ENCODE peak calls at places on chromosome 15, in five cellular contexts. One of them, this sample, is unnamed. For H3K4me1, the result is how much of the 10 kb centered on the place peaks cover.

GRCh38 chr15:90165659-90166489 is 35.3 kb upstream of the SEMA4B start:
- DNase-seq in psoas muscle: peak
- DNase-seq in right lobe of liver: peak
- DNase-seq in Peyer's patch: peak
- DNase-seq in cardiac muscle cell: no peak
- DNase-seq in this sample: no peak

GRCh38 chr15:80694624-80695098 is 449 bp upstream of the ABHD17C start:
- DNase-seq in psoas muscle: peak
- DNase-seq in right lobe of liver: peak
- DNase-seq in Peyer's patch: no peak
- DNase-seq in cardiac muscle cell: peak
- DNase-seq in this sample: peak

GRCh38 chr15:31228980-31229826 is 97.4 kb upstream of the KLF13 start:
- DNase-seq in psoas muscle: no peak
- DNase-seq in right lobe of liver: peak
- DNase-seq in Peyer's patch: peak
- DNase-seq in cardiac muscle cell: peak
- DNase-seq in this sample: no peak

GRCh38 chr15:74451322-74451721 is 9.6 kb downstream of the UBL7 start:
- DNase-seq in psoas muscle: no peak
- DNase-seq in right lobe of liver: no peak
- DNase-seq in Peyer's patch: no peak
- DNase-seq in cardiac muscle cell: no peak
- DNase-seq in this sample: no peak

GRCh38 chr15:56342653-56343052 is 22.6 kb upstream of the TEX9 start:
- DNase-seq in psoas muscle: no peak
- DNase-seq in right lobe of liver: no peak
- DNase-seq in Peyer's patch: no peak
- DNase-seq in cardiac muscle cell: no peak
- DNase-seq in this sample: no peak

GRCh38 chr15:50907866-50908208 is 646 bp upstream of the AP4E1 start:
- DNase-seq in psoas muscle: no peak
- DNase-seq in right lobe of liver: no peak
- DNase-seq in Peyer's patch: peak
- DNase-seq in cardiac muscle cell: peak
- DNase-seq in this sample: peak

GRCh38 chr15:76546805-76547204 is 210.2 kb downstream of the ISL2 start:
- DNase-seq in psoas muscle: no peak
- DNase-seq in right lobe of liver: no peak
- DNase-seq in Peyer's patch: no peak
- DNase-seq in cardiac muscle cell: no peak
- DNase-seq in this sample: no peak

GRCh38 chr15:61141497-61142125 is 87.5 kb downstream of the RORA start:
- DNase-seq in psoas muscle: no peak
- DNase-seq in right lobe of liver: no peak
- DNase-seq in Peyer's patch: no peak
- DNase-seq in cardiac muscle cell: no peak
- DNase-seq in this sample: no peak

GRCh38 chr15:81531141-81531592 is 157.2 kb upstream of the TMC3 start:
- DNase-seq in psoas muscle: no peak
- DNase-seq in right lobe of liver: no peak
- DNase-seq in Peyer's patch: no peak
- DNase-seq in cardiac muscle cell: peak
- DNase-seq in this sample: no peak

GRCh38 chr15:75237316-75237982 is 20.7 kb upstream of the GOLGA6C start:
- DNase-seq in psoas muscle: peak
- DNase-seq in right lobe of liver: no peak
- DNase-seq in Peyer's patch: no peak
- DNase-seq in cardiac muscle cell: no peak
- DNase-seq in this sample: no peak

GRCh38 chr15:68849477-68849876 is 28.8 kb upstream of the ANP32A start:
- DNase-seq in psoas muscle: no peak
- DNase-seq in right lobe of liver: no peak
- DNase-seq in Peyer's patch: no peak
- DNase-seq in cardiac muscle cell: peak
- DNase-seq in this sample: no peak

GRCh38 chr15:96390986-96391385 is 60.5 kb downstream of the NR2F2 start:
- DNase-seq in psoas muscle: no peak
- DNase-seq in right lobe of liver: no peak
- DNase-seq in Peyer's patch: no peak
- DNase-seq in cardiac muscle cell: no peak
- DNase-seq in this sample: no peak

GRCh38 chr15:80834402-80834801 is 55.2 kb downstream of the CEMIP start:
- DNase-seq in psoas muscle: no peak
- DNase-seq in right lobe of liver: no peak
- DNase-seq in Peyer's patch: no peak
- DNase-seq in cardiac muscle cell: no peak
- DNase-seq in this sample: no peak

GRCh38 chr15:95932676-95933075 is 397.8 kb upstream of the NR2F2 start:
- DNase-seq in psoas muscle: no peak
- DNase-seq in right lobe of liver: no peak
- DNase-seq in Peyer's patch: no peak
- DNase-seq in cardiac muscle cell: no peak
- DNase-seq in this sample: no peak

GRCh38 chr15:92164327-92165000 is 229.2 kb upstream of the ST8SIA2 start:
- DNase-seq in psoas muscle: no peak
- DNase-seq in right lobe of liver: no peak
- DNase-seq in Peyer's patch: no peak
- DNase-seq in cardiac muscle cell: no peak
- DNase-seq in this sample: no peak

GRCh38 chr15:93066834-93067648 is 22.0 kb downstream of the RGMA start:
- DNase-seq in psoas muscle: no peak
- DNase-seq in right lobe of liver: no peak
- DNase-seq in Peyer's patch: no peak
- DNase-seq in cardiac muscle cell: no peak
- DNase-seq in this sample: no peak

GRCh38 chr15:96183020-96183926 is 147.2 kb upstream of the NR2F2 start:
- DNase-seq in psoas muscle: no peak
- DNase-seq in right lobe of liver: peak
- DNase-seq in Peyer's patch: no peak
- DNase-seq in cardiac muscle cell: no peak
- DNase-seq in this sample: no peak

GRCh38 chr15:33675246-33675645 is 293.1 kb upstream of the CHRM5 start:
- DNase-seq in psoas muscle: no peak
- DNase-seq in right lobe of liver: no peak
- DNase-seq in Peyer's patch: no peak
- DNase-seq in cardiac muscle cell: peak
- DNase-seq in this sample: no peak

GRCh38 chr15:73474785-73475184 is 31.8 kb downstream of the REC114 start:
- DNase-seq in psoas muscle: no peak
- DNase-seq in right lobe of liver: no peak
- DNase-seq in Peyer's patch: no peak
- DNase-seq in cardiac muscle cell: no peak
- DNase-seq in this sample: no peak

GRCh38 chr15:81157195-81157938 is 23.3 kb downstream of the CFAP161 start:
- DNase-seq in psoas muscle: no peak
- DNase-seq in right lobe of liver: no peak
- DNase-seq in Peyer's patch: no peak
- DNase-seq in cardiac muscle cell: no peak
- DNase-seq in this sample: no peak

GRCh38 chr15:59299919-59300617 is 72.6 kb downstream of the MYO1E start:
- DNase-seq in psoas muscle: peak
- DNase-seq in right lobe of liver: peak
- DNase-seq in Peyer's patch: peak
- DNase-seq in cardiac muscle cell: no peak
- DNase-seq in this sample: peak

GRCh38 chr15:75024102-75024636 is 779 bp downstream of the PPCDC start:
- DNase-seq in psoas muscle: no peak
- DNase-seq in right lobe of liver: no peak
- DNase-seq in Peyer's patch: no peak
- DNase-seq in cardiac muscle cell: peak
- DNase-seq in this sample: no peak

DNA sequence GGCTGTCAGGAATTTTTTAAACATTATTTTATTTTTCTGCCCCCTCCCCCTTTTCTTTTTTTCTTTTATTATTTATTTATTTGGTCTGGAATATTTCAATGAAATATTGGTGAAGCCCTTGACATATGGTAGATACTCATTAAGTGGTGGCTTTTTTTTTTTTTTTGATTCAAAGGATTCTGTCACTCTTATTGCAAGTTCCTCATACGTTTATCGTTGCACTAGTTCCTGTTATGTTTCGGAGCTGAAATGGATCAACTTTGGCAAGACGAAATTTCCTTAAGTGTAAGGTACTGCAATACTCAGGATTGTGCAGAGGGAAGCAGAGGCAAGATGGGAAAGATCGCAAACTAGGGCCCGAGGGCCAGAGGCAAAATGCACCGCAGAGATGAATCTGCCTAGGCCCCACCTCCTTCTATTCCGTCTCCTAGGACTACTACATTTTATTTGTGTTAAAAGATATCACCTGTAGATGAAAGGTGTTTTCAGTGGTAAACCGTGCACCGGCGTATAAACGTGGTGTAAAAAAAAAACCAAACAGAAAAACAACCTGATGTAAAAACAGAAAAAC is 402 bp downstream of the RNU6-1 start:
- DNase-seq in psoas muscle: no peak
- DNase-seq in right lobe of liver: no peak
- DNase-seq in Peyer's patch: no peak
- DNase-seq in cardiac muscle cell: no peak
- DNase-seq in this sample: peak
- H3K4me1 ChIP-seq in psoas muscle: under half
- H3K4me1 ChIP-seq in right lobe of liver: under half
- H3K4me1 ChIP-seq in Peyer's patch: under half
- H3K4me1 ChIP-seq in cardiac muscle cell: under half
- H3K4me1 ChIP-seq in this sample: under half

GRCh38 chr15:40038267-40038653 is 721 bp downstream of the SRP14 start:
- DNase-seq in psoas muscle: no peak
- DNase-seq in right lobe of liver: no peak
- DNase-seq in Peyer's patch: no peak
- DNase-seq in cardiac muscle cell: peak
- DNase-seq in this sample: no peak

GRCh38 chr15:40038654-40039543 is at the start of gene SRP14:
- DNase-seq in psoas muscle: peak
- DNase-seq in right lobe of liver: peak
- DNase-seq in Peyer's patch: peak
- DNase-seq in cardiac muscle cell: peak
- DNase-seq in this sample: peak

GRCh38 chr15:40042791-40043320 is 3.9 kb upstream of the SRP14 start:
- DNase-seq in psoas muscle: no peak
- DNase-seq in right lobe of liver: no peak
- DNase-seq in Peyer's patch: no peak
- DNase-seq in cardiac muscle cell: no peak
- DNase-seq in this sample: no peak

GRCh38 chr15:40040770-40041169 is 1.8 kb upstream of the SRP14 start:
- DNase-seq in psoas muscle: no peak
- DNase-seq in right lobe of liver: peak
- DNase-seq in Peyer's patch: no peak
- DNase-seq in cardiac muscle cell: no peak
- DNase-seq in this sample: no peak

GRCh38 chr15:40040293-40040635 is 1.3 kb upstream of the SRP14 start:
- DNase-seq in psoas muscle: no peak
- DNase-seq in right lobe of liver: no peak
- DNase-seq in Peyer's patch: no peak
- DNase-seq in cardiac muscle cell: no peak
- DNase-seq in this sample: no peak
- H3K4me3 ChIP-seq in psoas muscle: peak
- H3K4me3 ChIP-seq in right lobe of liver: peak
- H3K4me3 ChIP-seq in Peyer's patch: no peak
- H3K4me3 ChIP-seq in cardiac muscle cell: no peak
- H3K4me3 ChIP-seq in this sample: peak

GRCh38 chr15:82570721-82571519 is 30.7 kb upstream of the RPS17 start:
- DNase-seq in psoas muscle: no peak
- DNase-seq in right lobe of liver: no peak
- DNase-seq in Peyer's patch: no peak
- DNase-seq in cardiac muscle cell: no peak
- DNase-seq in this sample: no peak

GRCh38 chr15:82569834-82570233 is 29.6 kb upstream of the RPS17 start:
- DNase-seq in psoas muscle: no peak
- DNase-seq in right lobe of liver: no peak
- DNase-seq in Peyer's patch: no peak
- DNase-seq in cardiac muscle cell: no peak
- DNase-seq in this sample: no peak

GRCh38 chr15:82572986-82573385 is 32.7 kb upstream of the RPS17 start:
- DNase-seq in psoas muscle: no peak
- DNase-seq in right lobe of liver: no peak
- DNase-seq in Peyer's patch: no peak
- DNase-seq in cardiac muscle cell: no peak
- DNase-seq in this sample: no peak

GRCh38 chr15:82572311-82572710 is 32.1 kb upstream of the RPS17 start:
- DNase-seq in psoas muscle: no peak
- DNase-seq in right lobe of liver: no peak
- DNase-seq in Peyer's patch: no peak
- DNase-seq in cardiac muscle cell: no peak
- DNase-seq in this sample: no peak

DNA sequence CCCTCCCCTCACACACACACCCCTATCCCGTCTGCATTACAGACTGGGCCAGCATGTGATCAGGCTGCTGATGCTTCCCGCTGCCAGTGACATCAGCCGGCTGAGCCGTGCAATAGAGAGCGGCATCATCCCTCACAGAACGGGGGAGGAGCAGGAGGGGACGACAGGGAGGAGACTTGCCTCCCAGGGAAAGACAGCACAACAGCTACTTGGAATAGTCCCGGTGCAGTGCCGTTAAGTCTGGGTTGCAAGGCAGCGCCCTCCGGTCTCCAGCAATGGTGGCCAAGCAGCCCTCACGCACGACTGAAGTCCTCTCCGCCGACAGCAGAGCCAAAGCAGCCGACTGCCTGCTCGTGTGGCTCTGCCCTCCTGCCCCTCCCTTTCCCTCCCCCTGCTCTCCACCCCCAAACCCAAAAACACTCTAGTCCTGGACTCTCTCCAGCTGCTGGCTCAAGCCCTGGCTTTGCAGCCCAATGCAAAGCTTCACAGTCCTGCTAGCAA is 31.5 kb upstream of the RPS17 start:
- DNase-seq in psoas muscle: peak
- DNase-seq in right lobe of liver: peak
- DNase-seq in Peyer's patch: no peak
- DNase-seq in cardiac muscle cell: peak
- DNase-seq in this sample: no peak
- H3K27ac ChIP-seq in psoas muscle: no peak
- H3K27ac ChIP-seq in right lobe of liver: no peak
- H3K27ac ChIP-seq in Peyer's patch: peak
- H3K27ac ChIP-seq in cardiac muscle cell: no peak
- H3K27ac ChIP-seq in this sample: no peak

GRCh38 chr15:85495096-85495495 is 114.7 kb downstream of the AKAP13 start:
- DNase-seq in psoas muscle: no peak
- DNase-seq in right lobe of liver: no peak
- DNase-seq in Peyer's patch: no peak
- DNase-seq in cardiac muscle cell: no peak
- DNase-seq in this sample: no peak
- H3K4me1 ChIP-seq in psoas muscle: under half
- H3K4me1 ChIP-seq in right lobe of liver: under half
- H3K4me1 ChIP-seq in Peyer's patch: under half
- H3K4me1 ChIP-seq in cardiac muscle cell: under half
- H3K4me1 ChIP-seq in this sample: under half

This sample was measured in naive thymus-derived CD4-positive, alpha-beta T cell.